ENCODE peak calls at places on chromosomes 11 and 22, in five cellular contexts. Y, F, P, S and J are unnamed samples.

GRCh38 chr11:2802389-2803185 is 83.0 kb downstream of the CDKN1C start:
- DNase-seq in Y (no peak), F (no peak), P (peak), S (no peak), J (no peak)

GRCh38 chr22:23517804-23518380 is 62.2 kb downstream of the IGLL1 start:
- DNase-seq in Y (no peak), F (no peak), P (no peak), S (no peak), J (no peak)

GRCh38 chr11:3083321-3083720 is 26.1 kb upstream of the CARS1 start:
- DNase-seq in Y (no peak), F (no peak), P (no peak), S (no peak), J (no peak)

GRCh38 chr11:83051760-83052671 is 19.7 kb downstream of the RAB30 start:
- DNase-seq in Y (peak), F (peak), P (no peak), S (no peak), J (peak)

GRCh38 chr22:19880786-19881569 is 26.3 kb upstream of the GNB1L start:
- DNase-seq in Y (peak), F (peak), P (peak), S (no peak), J (peak)

GRCh38 chr22:27504360-27504759 is 297.2 kb downstream of the MN1 start:
- DNase-seq in Y (no peak), F (no peak), P (no peak), S (no peak), J (no peak)

GRCh38 chr11:65496304-65497140 is 2.3 kb upstream of the MALAT1 start:
- DNase-seq in Y (no peak), F (peak), P (no peak), S (no peak), J (no peak)

GRCh38 chr11:68776442-68777235 is 25.3 kb upstream of the TESMIN start:
- DNase-seq in Y (no peak), F (no peak), P (no peak), S (no peak), J (peak)

GRCh38 chr11:2420502-2421225 is 20.1 kb downstream of the TSSC4 start:
- DNase-seq in Y (peak), F (peak), P (peak), S (peak), J (peak)

GRCh38 chr11:17978553-17979287 is 34.1 kb downstream of the SERGEF start:
- DNase-seq in Y (peak), F (peak), P (peak), S (peak), J (peak)

GRCh38 chr11:111388431-111388830 is 9.4 kb upstream of the POU2AF1 start:
- DNase-seq in Y (no peak), F (no peak), P (no peak), S (no peak), J (peak)

GRCh38 chr22:20956258-20957117 is 10.6 kb upstream of the AIFM3 start:
- DNase-seq in Y (peak), F (peak), P (peak), S (no peak), J (peak)

GRCh38 chr22:39598017-39598965 is 27.7 kb downstream of the CACNA1I start:
- DNase-seq in Y (peak), F (no peak), P (peak), S (peak), J (peak)

GRCh38 chr11:28460348-28460747 is 352.2 kb downstream of the METTL15 start:
- DNase-seq in Y (peak), F (peak), P (no peak), S (no peak), J (no peak)

GRCh38 chr11:57476223-57476882 is 16.0 kb downstream of the RTN4RL2 start:
- DNase-seq in Y (peak), F (no peak), P (peak), S (peak), J (no peak)

GRCh38 chr11:1749020-1749758 is 1.2 kb downstream of the IFITM10 start:
- DNase-seq in Y (peak), F (no peak), P (no peak), S (no peak), J (no peak)

GRCh38 chr11:22677153-22677890 is 10.9 kb downstream of the GAS2 start:
- DNase-seq in Y (no peak), F (no peak), P (no peak), S (peak), J (no peak)

GRCh38 chr22:35355744-35356420 is 25.0 kb upstream of the HMOX1 start:
- DNase-seq in Y (no peak), F (peak), P (no peak), S (no peak), J (no peak)

GRCh38 chr11:66316849-66317251 is at the start of gene CD248:
- DNase-seq in Y (no peak), F (peak), P (peak), S (no peak), J (no peak)

GRCh38 chr22:23499845-23500500 is 80.1 kb downstream of the IGLL1 start:
- DNase-seq in Y (no peak), F (no peak), P (no peak), S (no peak), J (no peak)

GRCh38 chr22:44336962-44337657 is 24.4 kb upstream of the SHISAL1 start:
- DNase-seq in Y (no peak), F (no peak), P (no peak), S (no peak), J (no peak)
- H2AFZ ChIP-seq in Y (no peak), F (peak), P (no peak), S (no peak), J (no peak)

GRCh38 chr11:121349790-121350189 is 57.2 kb downstream of the SC5D start:
- DNase-seq in Y (no peak), F (no peak), P (no peak), S (no peak), J (no peak)

GRCh38 chr11:121348220-121348875 is 55.8 kb downstream of the SC5D start:
- DNase-seq in Y (no peak), F (no peak), P (no peak), S (no peak), J (no peak)

GRCh38 chr11:121347094-121347493 is 54.5 kb downstream of the SC5D start:
- DNase-seq in Y (no peak), F (no peak), P (no peak), S (no peak), J (no peak)

GRCh38 chr11:121350314-121351046 is 57.9 kb downstream of the SC5D start:
- DNase-seq in Y (no peak), F (no peak), P (no peak), S (no peak), J (no peak)

GRCh38 chr11:121347805-121348204 is 55.2 kb downstream of the SC5D start:
- DNase-seq in Y (no peak), F (no peak), P (no peak), S (no peak), J (no peak)
- H3K4me2 ChIP-seq in Y (no peak), F (no peak), P (no peak), S (no peak), J (no peak)

GRCh38 chr22:42720263-42721044 is at the start of gene A4GALT:
- DNase-seq in Y (no peak), F (no peak), P (peak), S (no peak), J (no peak)
- H2AFZ ChIP-seq in Y (peak), F (peak), P (no peak), S (peak), J (peak)

GRCh38 chr11:70183032-70183431 is 20.1 kb upstream of the FADD start:
- DNase-seq in Y (no peak), F (no peak), P (no peak), S (no peak), J (no peak)
- H3K4me2 ChIP-seq in Y (no peak), F (no peak), P (no peak), S (no peak), J (no peak)